ENCODE peak calls at places on chromosomes 6 and 20, in five cellular contexts. M is IMR-90, Z is tibial nerve, N is thoracic aorta, D is mammary epithelial cell. L is an unnamed sample.

GRCh38 chr6:151148111-151148510 is 91.7 kb upstream of the AKAP12 start:
- DNase-seq in M (no peak), Z (no peak), N (no peak), D (peak; percentile 45), L (no peak)

GRCh38 chr6:151387581-151387980 is 3.8 kb downstream of the ZBTB2 start:
- DNase-seq in M (peak; percentile 86), Z (no peak), N (no peak), D (no peak), L (no peak)

GRCh38 chr6:85642774-85643529 is at the start of gene SYNCRIP:
- DNase-seq in M (peak; percentile 97), Z (peak; percentile 97), N (peak; percentile 94), D (peak; percentile 99), L (peak; percentile 89)

GRCh38 chr6:20403766-20404640 is 2.3 kb downstream of the E2F3 start:
- DNase-seq in M (peak; percentile 58), Z (no peak), N (no peak), D (peak; percentile 65), L (no peak)

GRCh38 chr20:17648306-17648646 is 33.8 kb downstream of the RRBP1 start:
- DNase-seq in M (no peak), Z (no peak), N (no peak), D (no peak), L (no peak)

GRCh38 chr20:53829086-53829703 is 235.6 kb upstream of the ZNF217 start:
- DNase-seq in M (peak; percentile 97), Z (no peak), N (peak; percentile 17), D (peak; percentile 90), L (no peak)

GRCh38 chr6:116633685-116634084 is 17.4 kb downstream of the RSPH4A start:
- DNase-seq in M (no peak), Z (no peak), N (no peak), D (peak; percentile 2), L (no peak)

GRCh38 chr6:169131356-169131755 is 122.3 kb downstream of the THBS2 start:
- DNase-seq in M (no peak), Z (no peak), N (no peak), D (no peak), L (no peak)

DNA sequence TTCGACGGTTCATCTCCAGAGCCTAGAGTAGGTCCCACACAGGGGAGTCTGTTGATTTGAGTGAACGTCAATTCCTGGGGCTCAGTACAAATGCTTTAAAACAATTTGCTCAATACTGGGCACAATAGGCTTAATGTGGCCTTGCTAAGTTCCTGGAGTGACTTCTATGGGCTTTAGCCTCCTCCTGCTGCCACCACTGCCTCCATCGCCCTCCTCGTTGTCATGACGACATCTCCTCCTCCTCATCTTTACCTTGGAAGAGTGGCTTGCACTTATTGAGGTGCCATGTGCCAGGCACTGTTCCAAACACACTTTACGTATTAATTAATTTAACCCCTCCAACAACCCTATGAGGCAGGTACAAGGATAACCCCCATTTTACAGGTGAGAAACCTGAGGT is 11.8 kb upstream of the ZMYND8 start:
- DNase-seq in M (no peak), Z (no peak), N (no peak), D (no peak), L (no peak)
- H3K4me3 ChIP-seq in M (no peak overlapping the region), Z (no peak overlapping the region), N (no peak overlapping the region), D (no peak overlapping the region), L (no peak overlapping the region)

GRCh38 chr6:3869284-3869631 is 20.1 kb downstream of the FAM50B start:
- DNase-seq in M (no peak), Z (no peak), N (no peak), D (no peak), L (no peak)

GRCh38 chr6:3868544-3868943 is 19.4 kb downstream of the FAM50B start:
- DNase-seq in M (peak; percentile 28), Z (no peak), N (no peak), D (no peak), L (no peak)

GRCh38 chr6:3865463-3865862 is 16.3 kb downstream of the FAM50B start:
- DNase-seq in M (no peak), Z (no peak), N (no peak), D (no peak), L (no peak)

GRCh38 chr6:3869632-3870527 is 20.7 kb downstream of the FAM50B start:
- DNase-seq in M (no peak), Z (no peak), N (no peak), D (no peak), L (no peak)

GRCh38 chr6:3867616-3868502 is 18.7 kb downstream of the FAM50B start:
- DNase-seq in M (peak; percentile 64), Z (no peak), N (no peak), D (peak; percentile 51), L (no peak)
- H3K4me3 ChIP-seq in M (no peak overlapping the region), Z (no peak overlapping the region), N (no peak overlapping the region), D (no peak overlapping the region), L (no peak overlapping the region)

GRCh38 chr6:157240960-157241311 is 82.4 kb downstream of the TMEM242 start:
- DNase-seq in M (no peak), Z (no peak), N (no peak), D (no peak), L (no peak)
- H3K4me3 ChIP-seq in M (no peak overlapping the region), Z (no peak overlapping the region), N (no peak overlapping the region), D (no peak overlapping the region), L (no peak overlapping the region)

GRCh38 chr6:18389479-18389878 is 2.3 kb downstream of the RNF144B start:
- DNase-seq in M (peak; percentile 48), Z (no peak), N (no peak), D (peak; percentile 48), L (no peak)
- H3K4me3 ChIP-seq in M (no peak overlapping the region), Z (no peak overlapping the region), N (peak overlapping the region; percentile 89), D (peak overlapping the region; percentile 81), L (no peak overlapping the region)

GRCh38 chr6:50820590-50821234 is 2.0 kb downstream of the TFAP2B start:
- DNase-seq in M (no peak), Z (no peak), N (no peak), D (no peak), L (no peak)

GRCh38 chr6:50819906-50820589 is 1.4 kb downstream of the TFAP2B start:
- DNase-seq in M (no peak), Z (no peak), N (no peak), D (peak; percentile 22), L (no peak)

GRCh38 chr6:50818673-50819072 is at the start of gene TFAP2B:
- DNase-seq in M (no peak), Z (no peak), N (no peak), D (no peak), L (no peak)

GRCh38 chr6:50817638-50817950 is 1.1 kb upstream of the TFAP2B start:
- DNase-seq in M (no peak), Z (no peak), N (no peak), D (no peak), L (no peak)

DNA sequence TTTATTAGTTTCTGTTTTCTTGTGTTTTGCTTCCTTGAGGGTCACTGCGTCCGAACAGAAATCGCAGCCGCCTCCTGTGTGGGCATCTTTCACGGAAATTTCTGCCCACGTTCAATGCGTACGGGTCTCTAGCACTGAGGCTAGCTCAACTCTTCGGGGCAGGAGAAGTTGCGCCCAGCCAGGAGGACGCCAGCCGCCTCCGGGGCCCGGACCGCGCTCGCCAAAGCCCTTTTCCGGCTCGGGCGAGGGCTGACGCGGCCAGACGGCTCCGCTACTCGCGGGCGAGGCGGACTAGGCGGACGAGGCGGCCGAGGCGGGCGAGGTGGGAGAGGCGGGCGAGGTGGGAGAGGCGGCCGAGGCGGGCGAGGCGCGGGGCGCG is 845 bp downstream of the TFAP2B start:
- DNase-seq in M (no peak), Z (no peak), N (no peak), D (peak; percentile 19), L (no peak)
- H3K4me3 ChIP-seq in M (no peak overlapping the region), Z (no peak overlapping the region), N (peak overlapping the region; percentile 53), D (no peak overlapping the region), L (no peak overlapping the region)

GRCh38 chr6:36340341-36340670 is 3.6 kb upstream of the BNIP5 start:
- DNase-seq in M (no peak), Z (no peak), N (no peak), D (no peak), L (no peak)
- H3K4me3 ChIP-seq in M (no peak overlapping the region), Z (no peak overlapping the region), N (no peak overlapping the region), D (no peak overlapping the region), L (no peak overlapping the region)

GRCh38 chr6:148700713-148701392 is 46.0 kb upstream of the UST start:
- DNase-seq in M (peak; percentile 49), Z (no peak), N (no peak), D (peak; percentile 21), L (no peak)

GRCh38 chr6:148701393-148701774 is 45.4 kb upstream of the UST start:
- DNase-seq in M (no peak), Z (no peak), N (no peak), D (no peak), L (no peak)

GRCh38 chr6:148697895-148698440 is 48.9 kb upstream of the UST start:
- DNase-seq in M (no peak), Z (no peak), N (no peak), D (no peak), L (no peak)

GRCh38 chr6:148698671-148699180 is 48.1 kb upstream of the UST start:
- DNase-seq in M (no peak), Z (no peak), N (no peak), D (no peak), L (no peak)

GRCh38 chr6:148700047-148700712 is 46.6 kb upstream of the UST start:
- DNase-seq in M (peak; percentile 41), Z (no peak), N (no peak), D (peak; percentile 16), L (no peak)
- H3K4me3 ChIP-seq in M (no peak overlapping the region), Z (peak overlapping the region; percentile 33), N (peak overlapping the region; percentile 71), D (no peak overlapping the region), L (peak overlapping the region; percentile 42)

DNA sequence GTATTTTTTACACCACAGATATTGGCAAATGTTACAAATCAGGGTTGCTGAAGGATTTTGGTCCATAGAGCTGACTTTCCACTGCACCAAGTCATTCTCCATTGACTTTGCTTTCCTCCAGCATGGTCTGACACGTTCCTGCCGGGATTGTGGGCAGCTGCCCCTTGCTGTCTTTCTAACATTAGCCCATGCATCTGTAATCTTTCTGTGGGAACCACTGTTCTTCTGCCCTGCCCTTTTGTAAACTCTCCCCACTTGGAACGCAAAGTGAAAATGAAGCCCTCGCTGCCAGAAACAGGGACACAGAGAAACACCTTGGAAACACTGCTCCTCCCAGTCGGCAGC is 169.6 kb upstream of the CDYL start:
- DNase-seq in M (no peak), Z (no peak), N (no peak), D (no peak), L (no peak)
- H3K4me3 ChIP-seq in M (no peak overlapping the region), Z (no peak overlapping the region), N (peak overlapping the region; percentile 61), D (no peak overlapping the region), L (no peak overlapping the region)

GRCh38 chr20:2747676-2748235 is 52.7 kb downstream of the CPXM1 start:
- DNase-seq in M (peak; percentile 12), Z (no peak), N (no peak), D (no peak), L (no peak)
- H3K4me3 ChIP-seq in M (no peak overlapping the region), Z (no peak overlapping the region), N (no peak overlapping the region), D (no peak overlapping the region), L (no peak overlapping the region)

GRCh38 chr20:32764000-32764960 is 2.1 kb downstream of the DNMT3B start:
- DNase-seq in M (no peak), Z (no peak), N (no peak), D (no peak), L (no peak)

GRCh38 chr20:32763202-32763999 is 1.2 kb downstream of the DNMT3B start:
- DNase-seq in M (no peak), Z (no peak), N (no peak), D (no peak), L (no peak)

GRCh38 chr20:32762754-32763201 is 593 bp downstream of the DNMT3B start:
- DNase-seq in M (no peak), Z (no peak), N (no peak), D (no peak), L (no peak)

GRCh38 chr20:32761831-32762753 is at the start of gene DNMT3B:
- DNase-seq in M (peak; percentile 73), Z (peak; percentile 50), N (no peak), D (peak; percentile 49), L (no peak)

GRCh38 chr20:32761417-32761830 is 761 bp upstream of the DNMT3B start:
- DNase-seq in M (no peak), Z (no peak), N (no peak), D (no peak), L (no peak)
- H3K4me3 ChIP-seq in M (no peak overlapping the region), Z (peak overlapping the region; percentile 59), N (peak overlapping the region; percentile 92), D (peak overlapping the region; percentile 50), L (peak overlapping the region; percentile 64)

L was measured in GM12864.